ENCODE peak calls at places on chromosome 5, in five cellular contexts. One of them, this sample, is unnamed.

GRCh38 chr5:90982576-90982975 is 400.5 kb downstream of the ARRDC3 start:
- DNase-seq in choroid plexus epithelial cell: peak
- DNase-seq in cardiac muscle cell: no peak
- DNase-seq in brain microvascular endothelial cell: peak
- DNase-seq in OCI-LY7: no peak
- DNase-seq in this sample: no peak

GRCh38 chr5:138138949-138139775 is at the start of gene NME5:
- DNase-seq in brain microvascular endothelial cell: peak
- DNase-seq in OCI-LY7: no peak
- DNase-seq in choroid plexus epithelial cell: peak
- DNase-seq in cardiac muscle cell: peak
- DNase-seq in this sample: no peak

GRCh38 chr5:40547557-40547956 is 132.2 kb upstream of the PTGER4 start:
- DNase-seq in choroid plexus epithelial cell: no peak
- DNase-seq in OCI-LY7: no peak
- DNase-seq in cardiac muscle cell: no peak
- DNase-seq in brain microvascular endothelial cell: no peak
- DNase-seq in this sample: no peak

GRCh38 chr5:40505031-40505430 is 174.7 kb upstream of the PTGER4 start:
- DNase-seq in brain microvascular endothelial cell: no peak
- DNase-seq in OCI-LY7: no peak
- DNase-seq in cardiac muscle cell: no peak
- DNase-seq in choroid plexus epithelial cell: peak
- DNase-seq in this sample: no peak

GRCh38 chr5:67380431-67380830 is 183.8 kb upstream of the CD180 start:
- DNase-seq in OCI-LY7: no peak
- DNase-seq in cardiac muscle cell: no peak
- DNase-seq in brain microvascular endothelial cell: no peak
- DNase-seq in choroid plexus epithelial cell: no peak
- DNase-seq in this sample: no peak

GRCh38 chr5:38724301-38725030 is 121.3 kb upstream of the OSMR start:
- DNase-seq in cardiac muscle cell: no peak
- DNase-seq in brain microvascular endothelial cell: peak
- DNase-seq in choroid plexus epithelial cell: peak
- DNase-seq in OCI-LY7: no peak
- DNase-seq in this sample: no peak

GRCh38 chr5:135608761-135609443 is 30.1 kb upstream of the CXCL14 start:
- DNase-seq in cardiac muscle cell: no peak
- DNase-seq in brain microvascular endothelial cell: no peak
- DNase-seq in OCI-LY7: no peak
- DNase-seq in choroid plexus epithelial cell: no peak
- DNase-seq in this sample: no peak

GRCh38 chr5:132094393-132095076 is 20.9 kb downstream of the CSF2 start:
- DNase-seq in cardiac muscle cell: no peak
- DNase-seq in OCI-LY7: no peak
- DNase-seq in brain microvascular endothelial cell: peak
- DNase-seq in choroid plexus epithelial cell: peak
- DNase-seq in this sample: peak

GRCh38 chr5:72607381-72607780 is 100.2 kb upstream of the ZNF366 start:
- DNase-seq in brain microvascular endothelial cell: no peak
- DNase-seq in choroid plexus epithelial cell: no peak
- DNase-seq in cardiac muscle cell: no peak
- DNase-seq in OCI-LY7: no peak
- DNase-seq in this sample: no peak

GRCh38 chr5:3309538-3309937 is 286.1 kb upstream of the IRX1 start:
- DNase-seq in cardiac muscle cell: no peak
- DNase-seq in OCI-LY7: no peak
- DNase-seq in choroid plexus epithelial cell: no peak
- DNase-seq in brain microvascular endothelial cell: no peak
- DNase-seq in this sample: no peak

GRCh38 chr5:8845316-8845715 is 700.6 kb downstream of the SEMA5A start:
- DNase-seq in cardiac muscle cell: no peak
- DNase-seq in OCI-LY7: no peak
- DNase-seq in brain microvascular endothelial cell: peak
- DNase-seq in choroid plexus epithelial cell: no peak
- DNase-seq in this sample: no peak

GRCh38 chr5:60563696-60564324 is 136.2 kb downstream of the DEPDC1B start:
- DNase-seq in brain microvascular endothelial cell: no peak
- DNase-seq in cardiac muscle cell: no peak
- DNase-seq in choroid plexus epithelial cell: peak
- DNase-seq in OCI-LY7: no peak
- DNase-seq in this sample: no peak

GRCh38 chr5:36168737-36169136 is 16.8 kb downstream of the SKP2 start:
- DNase-seq in OCI-LY7: no peak
- DNase-seq in brain microvascular endothelial cell: no peak
- DNase-seq in choroid plexus epithelial cell: no peak
- DNase-seq in cardiac muscle cell: no peak
- DNase-seq in this sample: no peak

GRCh38 chr5:127832057-127832456 is 128.9 kb downstream of the CCDC192 start:
- DNase-seq in OCI-LY7: no peak
- DNase-seq in choroid plexus epithelial cell: no peak
- DNase-seq in brain microvascular endothelial cell: no peak
- DNase-seq in cardiac muscle cell: no peak
- DNase-seq in this sample: no peak

GRCh38 chr5:112869948-112870347 is 8.9 kb downstream of the SRP19 start:
- DNase-seq in cardiac muscle cell: no peak
- DNase-seq in OCI-LY7: no peak
- DNase-seq in choroid plexus epithelial cell: no peak
- DNase-seq in brain microvascular endothelial cell: no peak
- DNase-seq in this sample: no peak

GRCh38 chr5:17113174-17113941 is 104.1 kb upstream of the BASP1 start:
- DNase-seq in choroid plexus epithelial cell: peak
- DNase-seq in brain microvascular endothelial cell: peak
- DNase-seq in cardiac muscle cell: no peak
- DNase-seq in OCI-LY7: no peak
- DNase-seq in this sample: peak

GRCh38 chr5:1137567-1138444 is 25.9 kb upstream of the SLC12A7 start:
- DNase-seq in choroid plexus epithelial cell: no peak
- DNase-seq in OCI-LY7: peak
- DNase-seq in cardiac muscle cell: no peak
- DNase-seq in brain microvascular endothelial cell: no peak
- DNase-seq in this sample: no peak

GRCh38 chr5:1966461-1966860 is 83.7 kb upstream of the IRX4 start:
- DNase-seq in cardiac muscle cell: no peak
- DNase-seq in OCI-LY7: no peak
- DNase-seq in choroid plexus epithelial cell: no peak
- DNase-seq in brain microvascular endothelial cell: no peak
- DNase-seq in this sample: no peak

GRCh38 chr5:176728810-176729209 is 81.5 kb downstream of the TSPAN17 start:
- DNase-seq in cardiac muscle cell: no peak
- DNase-seq in brain microvascular endothelial cell: no peak
- DNase-seq in OCI-LY7: no peak
- DNase-seq in choroid plexus epithelial cell: no peak
- DNase-seq in this sample: no peak

GRCh38 chr5:73204302-73204701 is 31.3 kb downstream of the TMEM174 start:
- DNase-seq in OCI-LY7: no peak
- DNase-seq in choroid plexus epithelial cell: no peak
- DNase-seq in cardiac muscle cell: no peak
- DNase-seq in brain microvascular endothelial cell: no peak
- DNase-seq in this sample: no peak

GRCh38 chr5:145787001-145787400 is 48.1 kb downstream of the PRELID2 start:
- DNase-seq in OCI-LY7: no peak
- DNase-seq in brain microvascular endothelial cell: no peak
- DNase-seq in choroid plexus epithelial cell: peak
- DNase-seq in cardiac muscle cell: no peak
- DNase-seq in this sample: no peak

GRCh38 chr5:154758501-154758900 is 3.3 kb downstream of the LARP1 start:
- DNase-seq in cardiac muscle cell: no peak
- DNase-seq in OCI-LY7: no peak
- DNase-seq in choroid plexus epithelial cell: no peak
- DNase-seq in brain microvascular endothelial cell: no peak
- DNase-seq in this sample: no peak

GRCh38 chr5:157913575-157913974 is 54.6 kb upstream of the CLINT1 start:
- DNase-seq in cardiac muscle cell: no peak
- DNase-seq in OCI-LY7: peak
- DNase-seq in choroid plexus epithelial cell: no peak
- DNase-seq in brain microvascular endothelial cell: no peak
- DNase-seq in this sample: no peak

GRCh38 chr5:10867408-10868303 is 106.6 kb upstream of the DAP start:
- DNase-seq in choroid plexus epithelial cell: no peak
- DNase-seq in OCI-LY7: no peak
- DNase-seq in brain microvascular endothelial cell: no peak
- DNase-seq in cardiac muscle cell: no peak
- DNase-seq in this sample: no peak

GRCh38 chr5:32076699-32077695 is 97.1 kb downstream of the GOLPH3 start:
- DNase-seq in choroid plexus epithelial cell: peak
- DNase-seq in cardiac muscle cell: peak
- DNase-seq in brain microvascular endothelial cell: peak
- DNase-seq in OCI-LY7: peak
- DNase-seq in this sample: peak

GRCh38 chr5:30540150-30540549 is 653.3 kb upstream of the CDH6 start:
- DNase-seq in cardiac muscle cell: no peak
- DNase-seq in brain microvascular endothelial cell: no peak
- DNase-seq in OCI-LY7: no peak
- DNase-seq in choroid plexus epithelial cell: no peak
- DNase-seq in this sample: no peak

GRCh38 chr5:57824047-57824446 is 341.4 kb upstream of the ACTBL2 start:
- DNase-seq in brain microvascular endothelial cell: peak
- DNase-seq in cardiac muscle cell: no peak
- DNase-seq in choroid plexus epithelial cell: peak
- DNase-seq in OCI-LY7: no peak
- DNase-seq in this sample: peak

GRCh38 chr5:137269886-137270285 is 229.2 kb downstream of the SPOCK1 start:
- DNase-seq in choroid plexus epithelial cell: no peak
- DNase-seq in cardiac muscle cell: peak
- DNase-seq in OCI-LY7: no peak
- DNase-seq in brain microvascular endothelial cell: no peak
- DNase-seq in this sample: no peak

GRCh38 chr5:51618234-51618633 is 235.0 kb downstream of the ISL1 start:
- DNase-seq in choroid plexus epithelial cell: no peak
- DNase-seq in OCI-LY7: no peak
- DNase-seq in cardiac muscle cell: peak
- DNase-seq in brain microvascular endothelial cell: no peak
- DNase-seq in this sample: no peak

GRCh38 chr5:55402199-55402598 is 94.4 kb downstream of the MTREX start:
- DNase-seq in choroid plexus epithelial cell: no peak
- DNase-seq in brain microvascular endothelial cell: no peak
- DNase-seq in OCI-LY7: no peak
- DNase-seq in cardiac muscle cell: no peak
- DNase-seq in this sample: no peak

DNA sequence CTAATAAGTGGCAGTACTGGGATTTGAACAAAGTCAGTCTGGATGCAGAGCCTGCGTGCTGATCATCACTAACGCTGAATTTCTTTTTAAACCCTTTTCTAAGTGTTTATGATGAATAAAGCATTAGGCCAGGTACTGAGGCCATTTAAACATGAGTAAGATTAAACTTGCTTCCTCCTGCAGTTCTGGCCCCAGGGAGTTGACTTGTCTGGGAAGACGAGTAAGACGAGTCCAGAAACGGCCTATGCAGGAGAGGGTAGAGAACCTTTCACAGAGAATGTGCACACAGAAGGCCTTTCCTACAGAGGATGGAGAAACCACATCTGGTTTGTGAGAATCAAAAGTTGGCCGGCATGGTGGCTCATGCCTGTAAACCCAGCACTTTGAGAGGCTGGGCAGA is 42.9 kb downstream of the SPRY4 start:
- DNase-seq in choroid plexus epithelial cell: no peak
- DNase-seq in OCI-LY7: no peak
- DNase-seq in brain microvascular endothelial cell: no peak
- DNase-seq in cardiac muscle cell: no peak
- DNase-seq in this sample: no peak
- H3K4me3 ChIP-seq in choroid plexus epithelial cell: no peak
- H3K4me3 ChIP-seq in OCI-LY7: no peak
- H3K4me3 ChIP-seq in brain microvascular endothelial cell: no peak
- H3K4me3 ChIP-seq in cardiac muscle cell: no peak
- H3K4me3 ChIP-seq in this sample: no peak

GRCh38 chr5:142326480-142326938 is 1.7 kb upstream of the SPRY4 start:
- DNase-seq in cardiac muscle cell: no peak
- DNase-seq in brain microvascular endothelial cell: no peak
- DNase-seq in choroid plexus epithelial cell: peak
- DNase-seq in OCI-LY7: no peak
- DNase-seq in this sample: no peak

GRCh38 chr5:142325677-142326479 is 1.1 kb upstream of the SPRY4 start:
- DNase-seq in cardiac muscle cell: peak
- DNase-seq in choroid plexus epithelial cell: peak
- DNase-seq in brain microvascular endothelial cell: peak
- DNase-seq in OCI-LY7: no peak
- DNase-seq in this sample: no peak

GRCh38 chr5:142324377-142324870 is 397 bp downstream of the SPRY4 start:
- DNase-seq in choroid plexus epithelial cell: no peak
- DNase-seq in cardiac muscle cell: no peak
- DNase-seq in brain microvascular endothelial cell: no peak
- DNase-seq in OCI-LY7: no peak
- DNase-seq in this sample: no peak

GRCh38 chr5:142323480-142324376 is 1.1 kb downstream of the SPRY4 start:
- DNase-seq in brain microvascular endothelial cell: no peak
- DNase-seq in choroid plexus epithelial cell: peak
- DNase-seq in OCI-LY7: no peak
- DNase-seq in cardiac muscle cell: peak
- DNase-seq in this sample: no peak

DNA sequence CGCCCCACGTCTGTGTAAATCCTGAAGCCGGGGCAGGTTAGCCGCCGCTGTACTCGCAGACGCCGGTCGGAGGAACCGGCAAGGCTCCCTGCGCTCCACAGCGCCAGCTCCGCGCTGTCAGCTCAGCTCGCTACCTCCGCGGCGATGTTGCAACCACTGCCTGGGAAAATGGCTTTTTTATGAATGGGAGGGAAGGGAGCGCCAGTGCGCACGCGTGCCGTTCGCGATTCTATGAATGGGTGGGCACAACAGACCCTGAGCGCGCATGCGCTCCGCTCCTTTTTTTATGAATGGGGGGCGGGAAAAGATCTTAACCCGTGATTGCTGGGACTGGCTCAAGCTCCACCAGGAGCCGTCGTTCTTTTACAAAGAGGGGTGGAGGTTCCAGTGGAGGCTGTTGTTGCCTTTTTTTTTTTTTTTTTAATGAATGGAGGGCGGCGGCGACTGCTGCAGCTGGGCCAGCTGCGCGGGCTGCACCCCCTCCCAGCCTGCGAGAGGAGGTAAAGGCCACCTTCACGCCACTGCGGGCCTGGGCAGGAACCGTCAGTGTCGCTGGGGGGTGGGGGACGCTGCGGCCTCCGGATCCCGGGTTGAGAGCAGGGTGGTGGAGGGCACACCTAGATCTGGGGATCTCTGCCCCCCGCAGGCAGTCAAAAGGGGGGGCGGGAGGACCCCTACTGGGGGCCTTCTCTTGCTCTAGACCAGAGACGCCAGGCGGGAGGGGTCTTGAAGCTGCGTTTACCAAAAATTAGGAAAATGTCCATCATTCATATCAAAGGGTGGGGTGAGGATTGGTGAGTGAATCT is at the start of gene SPRY4:
- DNase-seq in OCI-LY7: peak
- DNase-seq in brain microvascular endothelial cell: peak
- DNase-seq in choroid plexus epithelial cell: peak
- DNase-seq in cardiac muscle cell: peak
- DNase-seq in this sample: peak
- TF ChIP-seq CTCF in OCI-LY7: no peak
- TF ChIP-seq CTCF in brain microvascular endothelial cell: no peak
- TF ChIP-seq CTCF in choroid plexus epithelial cell: no peak
- TF ChIP-seq CTCF in cardiac muscle cell: no peak
- TF ChIP-seq CTCF in this sample: peak

GRCh38 chr5:159971514-159971913 is 37.4 kb upstream of the TTC1 start:
- DNase-seq in OCI-LY7: no peak
- DNase-seq in choroid plexus epithelial cell: no peak
- DNase-seq in cardiac muscle cell: no peak
- DNase-seq in brain microvascular endothelial cell: no peak
- DNase-seq in this sample: no peak
- H3K4me3 ChIP-seq in OCI-LY7: no peak
- H3K4me3 ChIP-seq in choroid plexus epithelial cell: peak
- H3K4me3 ChIP-seq in cardiac muscle cell: peak
- H3K4me3 ChIP-seq in brain microvascular endothelial cell: peak
- H3K4me3 ChIP-seq in this sample: no peak

GRCh38 chr5:110333384-110333783 is 393.1 kb downstream of the TMEM232 start:
- DNase-seq in OCI-LY7: peak
- DNase-seq in brain microvascular endothelial cell: peak
- DNase-seq in choroid plexus epithelial cell: peak
- DNase-seq in cardiac muscle cell: peak
- DNase-seq in this sample: no peak
- TF ChIP-seq CTCF in OCI-LY7: peak
- TF ChIP-seq CTCF in brain microvascular endothelial cell: peak
- TF ChIP-seq CTCF in choroid plexus epithelial cell: peak
- TF ChIP-seq CTCF in cardiac muscle cell: no peak
- TF ChIP-seq CTCF in this sample: no peak

This sample was measured in AG09309.